ENCODE peak calls at places on chromosomes 3 and 15, in nine cellular contexts. One of them, this sample, is unnamed.

GRCh38 chr3:127815641-127816605 is 6.4 kb downstream of the MGLL start:
- DNase-seq in GM03348: no peak
- DNase-seq in SJSA1: no peak
- DNase-seq in dermis microvascular lymphatic vessel endothelial cell: no peak
- DNase-seq in neural progenitor cell: no peak
- DNase-seq in activated T-helper 9 cell treated with anti-CD3 and anti-CD28 coated beads, Interleukin-2, amount 50 U/mL, for 16 hours: no peak
- DNase-seq in AG09319: no peak
- DNase-seq in M059J: no peak
- DNase-seq in foreskin fibroblast: no peak
- DNase-seq in this sample: no peak

GRCh38 chr15:59751552-59752413 is 62.7 kb upstream of the BNIP2 start:
- DNase-seq in AG09319: no peak
- DNase-seq in SJSA1: peak
- DNase-seq in GM03348: no peak
- DNase-seq in dermis microvascular lymphatic vessel endothelial cell: peak
- DNase-seq in activated T-helper 9 cell treated with anti-CD3 and anti-CD28 coated beads, Interleukin-2, amount 50 U/mL, for 16 hours: no peak
- DNase-seq in foreskin fibroblast: no peak
- DNase-seq in neural progenitor cell: peak
- DNase-seq in M059J: peak
- DNase-seq in this sample: no peak

GRCh38 chr3:2454865-2455264 is 356.2 kb downstream of the CNTN4 start:
- DNase-seq in foreskin fibroblast: no peak
- DNase-seq in GM03348: no peak
- DNase-seq in AG09319: no peak
- DNase-seq in SJSA1: no peak
- DNase-seq in neural progenitor cell: no peak
- DNase-seq in M059J: no peak
- DNase-seq in dermis microvascular lymphatic vessel endothelial cell: no peak
- DNase-seq in activated T-helper 9 cell treated with anti-CD3 and anti-CD28 coated beads, Interleukin-2, amount 50 U/mL, for 16 hours: no peak
- DNase-seq in this sample: no peak

GRCh38 chr3:134696155-134696554 is 45.3 kb upstream of the KY start:
- DNase-seq in AG09319: no peak
- DNase-seq in dermis microvascular lymphatic vessel endothelial cell: no peak
- DNase-seq in M059J: no peak
- DNase-seq in activated T-helper 9 cell treated with anti-CD3 and anti-CD28 coated beads, Interleukin-2, amount 50 U/mL, for 16 hours: no peak
- DNase-seq in foreskin fibroblast: no peak
- DNase-seq in GM03348: no peak
- DNase-seq in SJSA1: no peak
- DNase-seq in neural progenitor cell: no peak
- DNase-seq in this sample: no peak

GRCh38 chr3:151943539-151943938 is 70.1 kb downstream of the SUCNR1 start:
- DNase-seq in M059J: no peak
- DNase-seq in activated T-helper 9 cell treated with anti-CD3 and anti-CD28 coated beads, Interleukin-2, amount 50 U/mL, for 16 hours: no peak
- DNase-seq in dermis microvascular lymphatic vessel endothelial cell: no peak
- DNase-seq in neural progenitor cell: no peak
- DNase-seq in foreskin fibroblast: no peak
- DNase-seq in SJSA1: no peak
- DNase-seq in AG09319: no peak
- DNase-seq in GM03348: no peak
- DNase-seq in this sample: no peak

GRCh38 chr3:79139395-79140060 is 628.3 kb downstream of the ROBO1 start:
- DNase-seq in M059J: peak
- DNase-seq in foreskin fibroblast: no peak
- DNase-seq in activated T-helper 9 cell treated with anti-CD3 and anti-CD28 coated beads, Interleukin-2, amount 50 U/mL, for 16 hours: no peak
- DNase-seq in AG09319: no peak
- DNase-seq in GM03348: no peak
- DNase-seq in dermis microvascular lymphatic vessel endothelial cell: no peak
- DNase-seq in neural progenitor cell: no peak
- DNase-seq in SJSA1: peak
- DNase-seq in this sample: no peak

GRCh38 chr3:58353722-58354553 is 21.2 kb downstream of the PXK start:
- DNase-seq in neural progenitor cell: no peak
- DNase-seq in dermis microvascular lymphatic vessel endothelial cell: no peak
- DNase-seq in SJSA1: no peak
- DNase-seq in activated T-helper 9 cell treated with anti-CD3 and anti-CD28 coated beads, Interleukin-2, amount 50 U/mL, for 16 hours: no peak
- DNase-seq in M059J: peak
- DNase-seq in AG09319: no peak
- DNase-seq in foreskin fibroblast: peak
- DNase-seq in GM03348: peak
- DNase-seq in this sample: no peak

GRCh38 chr3:62928256-62928655 is 53.0 kb upstream of the CADPS start:
- DNase-seq in foreskin fibroblast: no peak
- DNase-seq in activated T-helper 9 cell treated with anti-CD3 and anti-CD28 coated beads, Interleukin-2, amount 50 U/mL, for 16 hours: no peak
- DNase-seq in M059J: no peak
- DNase-seq in dermis microvascular lymphatic vessel endothelial cell: no peak
- DNase-seq in AG09319: no peak
- DNase-seq in neural progenitor cell: no peak
- DNase-seq in GM03348: no peak
- DNase-seq in SJSA1: no peak
- DNase-seq in this sample: no peak

GRCh38 chr3:46395210-46395661 is 11.6 kb downstream of the CCR5AS start:
- DNase-seq in SJSA1: no peak
- DNase-seq in M059J: no peak
- DNase-seq in activated T-helper 9 cell treated with anti-CD3 and anti-CD28 coated beads, Interleukin-2, amount 50 U/mL, for 16 hours: no peak
- DNase-seq in GM03348: peak
- DNase-seq in AG09319: no peak
- DNase-seq in neural progenitor cell: no peak
- DNase-seq in dermis microvascular lymphatic vessel endothelial cell: no peak
- DNase-seq in foreskin fibroblast: no peak
- DNase-seq in this sample: no peak

GRCh38 chr3:14537590-14538450 is 2.3 kb downstream of the GRIP2 start:
- DNase-seq in foreskin fibroblast: no peak
- DNase-seq in SJSA1: no peak
- DNase-seq in neural progenitor cell: no peak
- DNase-seq in AG09319: no peak
- DNase-seq in GM03348: no peak
- DNase-seq in dermis microvascular lymphatic vessel endothelial cell: no peak
- DNase-seq in M059J: no peak
- DNase-seq in activated T-helper 9 cell treated with anti-CD3 and anti-CD28 coated beads, Interleukin-2, amount 50 U/mL, for 16 hours: no peak
- DNase-seq in this sample: peak

GRCh38 chr15:33150516-33150915 is 44.0 kb downstream of the FMN1 start:
- DNase-seq in neural progenitor cell: peak
- DNase-seq in AG09319: no peak
- DNase-seq in M059J: no peak
- DNase-seq in activated T-helper 9 cell treated with anti-CD3 and anti-CD28 coated beads, Interleukin-2, amount 50 U/mL, for 16 hours: no peak
- DNase-seq in dermis microvascular lymphatic vessel endothelial cell: no peak
- DNase-seq in GM03348: no peak
- DNase-seq in SJSA1: no peak
- DNase-seq in foreskin fibroblast: no peak
- DNase-seq in this sample: no peak

GRCh38 chr15:41011055-41011815 is 58.0 kb downstream of the CHAC1 start:
- DNase-seq in foreskin fibroblast: no peak
- DNase-seq in AG09319: no peak
- DNase-seq in activated T-helper 9 cell treated with anti-CD3 and anti-CD28 coated beads, Interleukin-2, amount 50 U/mL, for 16 hours: no peak
- DNase-seq in GM03348: no peak
- DNase-seq in neural progenitor cell: no peak
- DNase-seq in dermis microvascular lymphatic vessel endothelial cell: peak
- DNase-seq in M059J: no peak
- DNase-seq in SJSA1: no peak
- DNase-seq in this sample: no peak

GRCh38 chr15:38843736-38844590 is 279.3 kb upstream of the RASGRP1 start:
- DNase-seq in GM03348: peak
- DNase-seq in AG09319: no peak
- DNase-seq in foreskin fibroblast: peak
- DNase-seq in SJSA1: peak
- DNase-seq in neural progenitor cell: no peak
- DNase-seq in M059J: peak
- DNase-seq in dermis microvascular lymphatic vessel endothelial cell: peak
- DNase-seq in activated T-helper 9 cell treated with anti-CD3 and anti-CD28 coated beads, Interleukin-2, amount 50 U/mL, for 16 hours: no peak
- DNase-seq in this sample: no peak

GRCh38 chr15:88940110-88940675 is 27.0 kb upstream of the MFGE8 start:
- DNase-seq in foreskin fibroblast: no peak
- DNase-seq in SJSA1: no peak
- DNase-seq in dermis microvascular lymphatic vessel endothelial cell: no peak
- DNase-seq in neural progenitor cell: no peak
- DNase-seq in GM03348: no peak
- DNase-seq in activated T-helper 9 cell treated with anti-CD3 and anti-CD28 coated beads, Interleukin-2, amount 50 U/mL, for 16 hours: no peak
- DNase-seq in M059J: no peak
- DNase-seq in AG09319: no peak
- DNase-seq in this sample: no peak

GRCh38 chr3:85586018-85586417 is 627.2 kb downstream of the CADM2 start:
- DNase-seq in GM03348: no peak
- DNase-seq in SJSA1: no peak
- DNase-seq in M059J: no peak
- DNase-seq in activated T-helper 9 cell treated with anti-CD3 and anti-CD28 coated beads, Interleukin-2, amount 50 U/mL, for 16 hours: no peak
- DNase-seq in neural progenitor cell: peak
- DNase-seq in AG09319: no peak
- DNase-seq in foreskin fibroblast: no peak
- DNase-seq in dermis microvascular lymphatic vessel endothelial cell: no peak
- DNase-seq in this sample: no peak

GRCh38 chr15:38549222-38549621 is 15.4 kb downstream of the RASGRP1 start:
- DNase-seq in foreskin fibroblast: peak
- DNase-seq in GM03348: peak
- DNase-seq in dermis microvascular lymphatic vessel endothelial cell: no peak
- DNase-seq in M059J: peak
- DNase-seq in neural progenitor cell: no peak
- DNase-seq in SJSA1: no peak
- DNase-seq in activated T-helper 9 cell treated with anti-CD3 and anti-CD28 coated beads, Interleukin-2, amount 50 U/mL, for 16 hours: no peak
- DNase-seq in AG09319: no peak
- DNase-seq in this sample: no peak

GRCh38 chr3:169668081-169668956 is 4.8 kb upstream of the MECOM start:
- DNase-seq in activated T-helper 9 cell treated with anti-CD3 and anti-CD28 coated beads, Interleukin-2, amount 50 U/mL, for 16 hours: no peak
- DNase-seq in neural progenitor cell: peak
- DNase-seq in M059J: peak
- DNase-seq in SJSA1: no peak
- DNase-seq in GM03348: peak
- DNase-seq in dermis microvascular lymphatic vessel endothelial cell: peak
- DNase-seq in foreskin fibroblast: no peak
- DNase-seq in AG09319: no peak
- DNase-seq in this sample: no peak

GRCh38 chr15:35013370-35013769 is 25.3 kb upstream of the ZNF770 start:
- DNase-seq in M059J: peak
- DNase-seq in dermis microvascular lymphatic vessel endothelial cell: no peak
- DNase-seq in neural progenitor cell: no peak
- DNase-seq in GM03348: no peak
- DNase-seq in foreskin fibroblast: peak
- DNase-seq in AG09319: no peak
- DNase-seq in activated T-helper 9 cell treated with anti-CD3 and anti-CD28 coated beads, Interleukin-2, amount 50 U/mL, for 16 hours: no peak
- DNase-seq in SJSA1: no peak
- DNase-seq in this sample: no peak

GRCh38 chr3:21705769-21706168 is 45.2 kb downstream of the ZNF385D start:
- DNase-seq in dermis microvascular lymphatic vessel endothelial cell: peak
- DNase-seq in AG09319: no peak
- DNase-seq in foreskin fibroblast: peak
- DNase-seq in SJSA1: no peak
- DNase-seq in GM03348: peak
- DNase-seq in activated T-helper 9 cell treated with anti-CD3 and anti-CD28 coated beads, Interleukin-2, amount 50 U/mL, for 16 hours: no peak
- DNase-seq in neural progenitor cell: no peak
- DNase-seq in M059J: peak
- DNase-seq in this sample: peak

GRCh38 chr3:5162102-5162501 is 25.4 kb upstream of the EDEM1 start:
- DNase-seq in activated T-helper 9 cell treated with anti-CD3 and anti-CD28 coated beads, Interleukin-2, amount 50 U/mL, for 16 hours: no peak
- DNase-seq in neural progenitor cell: peak
- DNase-seq in AG09319: no peak
- DNase-seq in GM03348: peak
- DNase-seq in M059J: peak
- DNase-seq in foreskin fibroblast: peak
- DNase-seq in dermis microvascular lymphatic vessel endothelial cell: no peak
- DNase-seq in SJSA1: peak
- DNase-seq in this sample: no peak

GRCh38 chr3:152048826-152049225 is 175.4 kb downstream of the SUCNR1 start:
- DNase-seq in neural progenitor cell: no peak
- DNase-seq in AG09319: no peak
- DNase-seq in foreskin fibroblast: peak
- DNase-seq in M059J: no peak
- DNase-seq in activated T-helper 9 cell treated with anti-CD3 and anti-CD28 coated beads, Interleukin-2, amount 50 U/mL, for 16 hours: no peak
- DNase-seq in SJSA1: no peak
- DNase-seq in dermis microvascular lymphatic vessel endothelial cell: no peak
- DNase-seq in GM03348: no peak
- DNase-seq in this sample: no peak

GRCh38 chr3:123559040-123559861 is 25.6 kb downstream of the HACD2 start:
- DNase-seq in SJSA1: peak
- DNase-seq in activated T-helper 9 cell treated with anti-CD3 and anti-CD28 coated beads, Interleukin-2, amount 50 U/mL, for 16 hours: no peak
- DNase-seq in neural progenitor cell: peak
- DNase-seq in M059J: peak
- DNase-seq in foreskin fibroblast: peak
- DNase-seq in dermis microvascular lymphatic vessel endothelial cell: peak
- DNase-seq in GM03348: peak
- DNase-seq in AG09319: peak
- DNase-seq in this sample: no peak

GRCh38 chr3:184005981-184006507 is 11.6 kb downstream of the ABCC5 start:
- DNase-seq in activated T-helper 9 cell treated with anti-CD3 and anti-CD28 coated beads, Interleukin-2, amount 50 U/mL, for 16 hours: no peak
- DNase-seq in neural progenitor cell: no peak
- DNase-seq in AG09319: no peak
- DNase-seq in SJSA1: no peak
- DNase-seq in GM03348: no peak
- DNase-seq in foreskin fibroblast: no peak
- DNase-seq in M059J: peak
- DNase-seq in dermis microvascular lymphatic vessel endothelial cell: peak
- DNase-seq in this sample: peak

GRCh38 chr3:115576325-115576724 is 47.0 kb upstream of the GAP43 start:
- DNase-seq in AG09319: no peak
- DNase-seq in activated T-helper 9 cell treated with anti-CD3 and anti-CD28 coated beads, Interleukin-2, amount 50 U/mL, for 16 hours: no peak
- DNase-seq in SJSA1: no peak
- DNase-seq in foreskin fibroblast: no peak
- DNase-seq in neural progenitor cell: no peak
- DNase-seq in GM03348: no peak
- DNase-seq in M059J: no peak
- DNase-seq in dermis microvascular lymphatic vessel endothelial cell: no peak
- DNase-seq in this sample: no peak

GRCh38 chr15:96053039-96054021 is 277.2 kb upstream of the NR2F2 start:
- DNase-seq in dermis microvascular lymphatic vessel endothelial cell: peak
- DNase-seq in foreskin fibroblast: no peak
- DNase-seq in M059J: peak
- DNase-seq in activated T-helper 9 cell treated with anti-CD3 and anti-CD28 coated beads, Interleukin-2, amount 50 U/mL, for 16 hours: no peak
- DNase-seq in SJSA1: no peak
- DNase-seq in GM03348: no peak
- DNase-seq in neural progenitor cell: peak
- DNase-seq in AG09319: no peak
- DNase-seq in this sample: peak

GRCh38 chr3:168062679-168063078 is 33.0 kb downstream of the GOLIM4 start:
- DNase-seq in GM03348: no peak
- DNase-seq in M059J: no peak
- DNase-seq in foreskin fibroblast: no peak
- DNase-seq in dermis microvascular lymphatic vessel endothelial cell: no peak
- DNase-seq in neural progenitor cell: no peak
- DNase-seq in AG09319: no peak
- DNase-seq in activated T-helper 9 cell treated with anti-CD3 and anti-CD28 coated beads, Interleukin-2, amount 50 U/mL, for 16 hours: no peak
- DNase-seq in SJSA1: no peak
- DNase-seq in this sample: no peak

GRCh38 chr3:194469977-194470376 is 16.8 kb downstream of the ATP13A3 start:
- DNase-seq in activated T-helper 9 cell treated with anti-CD3 and anti-CD28 coated beads, Interleukin-2, amount 50 U/mL, for 16 hours: no peak
- DNase-seq in AG09319: no peak
- DNase-seq in dermis microvascular lymphatic vessel endothelial cell: no peak
- DNase-seq in GM03348: no peak
- DNase-seq in foreskin fibroblast: no peak
- DNase-seq in M059J: no peak
- DNase-seq in neural progenitor cell: no peak
- DNase-seq in SJSA1: no peak
- DNase-seq in this sample: no peak

GRCh38 chr3:165642761-165643432 is 194.3 kb downstream of the BCHE start:
- DNase-seq in SJSA1: peak
- DNase-seq in dermis microvascular lymphatic vessel endothelial cell: peak
- DNase-seq in AG09319: peak
- DNase-seq in GM03348: peak
- DNase-seq in neural progenitor cell: no peak
- DNase-seq in foreskin fibroblast: peak
- DNase-seq in M059J: peak
- DNase-seq in activated T-helper 9 cell treated with anti-CD3 and anti-CD28 coated beads, Interleukin-2, amount 50 U/mL, for 16 hours: no peak
- DNase-seq in this sample: no peak

GRCh38 chr15:38876621-38877020 is 312.0 kb upstream of the RASGRP1 start:
- DNase-seq in dermis microvascular lymphatic vessel endothelial cell: no peak
- DNase-seq in SJSA1: no peak
- DNase-seq in activated T-helper 9 cell treated with anti-CD3 and anti-CD28 coated beads, Interleukin-2, amount 50 U/mL, for 16 hours: no peak
- DNase-seq in GM03348: no peak
- DNase-seq in M059J: peak
- DNase-seq in foreskin fibroblast: no peak
- DNase-seq in AG09319: no peak
- DNase-seq in neural progenitor cell: no peak
- DNase-seq in this sample: no peak

GRCh38 chr15:35481992-35482391 is 64.0 kb downstream of the DPH6 start:
- DNase-seq in activated T-helper 9 cell treated with anti-CD3 and anti-CD28 coated beads, Interleukin-2, amount 50 U/mL, for 16 hours: no peak
- DNase-seq in M059J: peak
- DNase-seq in AG09319: peak
- DNase-seq in foreskin fibroblast: peak
- DNase-seq in neural progenitor cell: no peak
- DNase-seq in dermis microvascular lymphatic vessel endothelial cell: peak
- DNase-seq in GM03348: peak
- DNase-seq in SJSA1: peak
- DNase-seq in this sample: no peak

GRCh38 chr15:36358094-36358961 is 221.1 kb upstream of the CDIN1 start:
- DNase-seq in M059J: peak
- DNase-seq in activated T-helper 9 cell treated with anti-CD3 and anti-CD28 coated beads, Interleukin-2, amount 50 U/mL, for 16 hours: no peak
- DNase-seq in foreskin fibroblast: peak
- DNase-seq in dermis microvascular lymphatic vessel endothelial cell: no peak
- DNase-seq in GM03348: peak
- DNase-seq in neural progenitor cell: no peak
- DNase-seq in AG09319: no peak
- DNase-seq in SJSA1: peak
- DNase-seq in this sample: no peak

This sample was measured in left ventricle myocardium inferior.